ENCODE peak calls at places on chromosomes 16 and 17, in nine cellular contexts. A, Y, L, S, H, P, C, V and U are unnamed samples.

GRCh38 chr17:4949321-4950074 is 1.2 kb upstream of the PFN1 start:
- DNase-seq in A (no peak), Y (no peak), L (peak), S (peak), H (peak), P (peak), C (peak), V (peak), U (peak)

GRCh38 chr17:57887161-57887560 is 37.3 kb upstream of the MRPS23 start:
- DNase-seq in A (no peak), Y (no peak), L (no peak), S (no peak), H (no peak), P (no peak), C (no peak), V (no peak), U (no peak)

GRCh38 chr16:84836234-84836647 is 16.5 kb downstream of the CRISPLD2 start:
- DNase-seq in A (peak), Y (peak), L (peak), S (peak), H (peak), P (no peak), C (peak), V (peak), U (peak)

GRCh38 chr16:2205967-2206313 is 686 bp downstream of the MLST8 start:
- DNase-seq in A (no peak), Y (no peak), L (no peak), S (no peak), H (no peak), P (no peak), C (peak), V (no peak), U (no peak)

GRCh38 chr17:81888105-81888987 is 3.0 kb downstream of the ALYREF start:
- DNase-seq in A (no peak), Y (no peak), L (no peak), S (no peak), H (no peak), P (no peak), C (no peak), V (no peak), U (no peak)

GRCh38 chr16:50721549-50722409 is 20.1 kb upstream of the CYLD start:
- DNase-seq in A (no peak), Y (no peak), L (no peak), S (no peak), H (peak), P (no peak), C (no peak), V (peak), U (no peak)

GRCh38 chr17:38898291-38898679 is 27.1 kb upstream of the LASP1NB start:
- DNase-seq in A (no peak), Y (no peak), L (no peak), S (no peak), H (no peak), P (no peak), C (no peak), V (no peak), U (peak)

GRCh38 chr17:2107506-2107905 is 52.6 kb downstream of the HIC1 start:
- DNase-seq in A (no peak), Y (no peak), L (no peak), S (no peak), H (no peak), P (no peak), C (no peak), V (no peak), U (no peak)

GRCh38 chr17:82668631-82669099 is 20.4 kb upstream of the WDR45B start:
- DNase-seq in A (peak), Y (no peak), L (peak), S (peak), H (peak), P (no peak), C (peak), V (peak), U (peak)

GRCh38 chr16:27264151-27264550 is 4.4 kb downstream of the NSMCE1 start:
- DNase-seq in A (no peak), Y (no peak), L (peak), S (no peak), H (peak), P (peak), C (no peak), V (no peak), U (no peak)

GRCh38 chr16:70756071-70756470 is 44.9 kb downstream of the VAC14 start:
- DNase-seq in A (no peak), Y (no peak), L (no peak), S (no peak), H (no peak), P (no peak), C (no peak), V (no peak), U (no peak)

GRCh38 chr17:9645858-9646555 is 690 bp downstream of the USP43 start:
- DNase-seq in A (no peak), Y (no peak), L (peak), S (peak), H (peak), P (no peak), C (peak), V (no peak), U (peak)

DNA sequence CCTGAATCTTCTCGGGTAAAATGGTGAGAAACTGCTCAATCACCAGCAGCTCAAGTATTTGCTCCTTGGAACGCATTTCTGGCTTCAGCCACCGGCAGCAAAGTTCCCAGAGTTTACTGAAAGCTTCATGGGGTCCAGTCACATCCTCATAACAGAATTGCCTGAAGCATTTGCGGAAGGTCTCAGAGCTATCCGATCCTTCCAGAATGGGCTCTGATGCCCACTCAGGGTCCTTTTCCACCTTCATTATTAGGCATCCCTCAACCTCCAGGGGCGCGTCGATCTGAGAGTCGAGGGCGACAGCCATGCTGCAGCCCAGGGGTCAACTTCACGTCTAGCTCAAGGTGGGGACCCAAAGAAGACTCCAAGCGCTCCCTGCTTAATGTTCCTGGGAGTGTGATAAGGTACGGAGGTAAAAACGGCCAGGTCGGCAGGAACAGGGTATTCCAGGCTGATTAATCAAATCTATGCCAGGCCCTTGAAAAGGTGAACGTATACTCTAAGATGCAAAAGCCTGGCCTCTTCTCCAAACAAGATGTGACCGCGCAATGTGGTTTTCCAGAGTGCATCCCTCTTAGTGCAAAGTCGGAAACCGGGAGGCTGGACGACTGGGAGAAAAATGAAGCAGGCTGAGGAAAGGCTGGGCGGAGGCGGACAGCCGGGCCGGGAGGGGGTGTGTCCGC is 683 bp downstream of the ZKSCAN2 start:
- DNase-seq in A (no peak), Y (no peak), L (no peak), S (no peak), H (peak), P (peak), C (no peak), V (peak), U (peak)
- TF ChIP-seq CTCF in A (peak), Y (no peak), L (no peak), S (no peak), H (no peak), P (no peak), C (no peak), V (peak), U (no peak)

GRCh38 chr16:71966932-71967331 is 33.3 kb downstream of the PKD1L3 start:
- DNase-seq in A (no peak), Y (no peak), L (no peak), S (no peak), H (no peak), P (no peak), C (no peak), V (no peak), U (no peak)

GRCh38 chr16:71956500-71956899 is 43.7 kb downstream of the PKD1L3 start:
- DNase-seq in A (no peak), Y (no peak), L (no peak), S (no peak), H (no peak), P (no peak), C (no peak), V (no peak), U (no peak)

GRCh38 chr16:71965223-71965622 is 35.0 kb downstream of the PKD1L3 start:
- DNase-seq in A (no peak), Y (no peak), L (no peak), S (no peak), H (no peak), P (no peak), C (no peak), V (no peak), U (no peak)

GRCh38 chr16:71963125-71963875 is 36.9 kb downstream of the PKD1L3 start:
- DNase-seq in A (no peak), Y (no peak), L (no peak), S (no peak), H (no peak), P (no peak), C (no peak), V (no peak), U (no peak)

GRCh38 chr16:71961066-71962039 is 38.8 kb downstream of the PKD1L3 start:
- DNase-seq in A (peak), Y (peak), L (peak), S (peak), H (peak), P (peak), C (peak), V (peak), U (peak)
- TF ChIP-seq CTCF in A (peak), Y (peak), L (peak), S (peak), H (peak), P (peak), C (peak), V (peak), U (peak)

GRCh38 chr16:53745753-53746258 is 41.9 kb downstream of the FTO start:
- DNase-seq in A (no peak), Y (no peak), L (peak), S (no peak), H (peak), P (no peak), C (no peak), V (no peak), U (no peak)
- TF ChIP-seq CTCF in A (peak), Y (no peak), L (no peak), S (no peak), H (no peak), P (peak), C (no peak), V (no peak), U (peak)

GRCh38 chr17:50288306-50288705 is 14.0 kb downstream of the TMEM92 start:
- DNase-seq in A (no peak), Y (no peak), L (no peak), S (no peak), H (no peak), P (no peak), C (no peak), V (no peak), U (no peak)

GRCh38 chr17:50290074-50290702 is 15.9 kb downstream of the TMEM92 start:
- DNase-seq in A (peak), Y (peak), L (peak), S (peak), H (peak), P (peak), C (peak), V (peak), U (peak)

GRCh38 chr17:50295021-50295420 is 20.8 kb downstream of the TMEM92 start:
- DNase-seq in A (no peak), Y (no peak), L (no peak), S (no peak), H (no peak), P (no peak), C (no peak), V (no peak), U (no peak)

GRCh38 chr17:50289268-50289667 is 15.0 kb downstream of the TMEM92 start:
- DNase-seq in A (no peak), Y (no peak), L (peak), S (no peak), H (no peak), P (no peak), C (no peak), V (no peak), U (no peak)

GRCh38 chr17:50292465-50292864 is 18.2 kb downstream of the TMEM92 start:
- DNase-seq in A (no peak), Y (no peak), L (no peak), S (no peak), H (no peak), P (no peak), C (no peak), V (no peak), U (no peak)
- TF ChIP-seq CTCF in A (no peak), Y (no peak), L (no peak), S (no peak), H (no peak), P (no peak), C (no peak), V (no peak), U (no peak)

GRCh38 chr17:31405941-31406371 is 14.5 kb downstream of the RAB11FIP4 start:
- DNase-seq in A (no peak), Y (no peak), L (no peak), S (no peak), H (no peak), P (no peak), C (no peak), V (no peak), U (no peak)
- TF ChIP-seq CTCF in A (no peak), Y (no peak), L (no peak), S (no peak), H (no peak), P (no peak), C (no peak), V (no peak), U (no peak)

GRCh38 chr17:28720247-28720996 is 637 bp downstream of the RPL23A start:
- DNase-seq in A (no peak), Y (no peak), L (no peak), S (no peak), H (no peak), P (no peak), C (no peak), V (no peak), U (no peak)
- TF ChIP-seq CTCF in A (no peak), Y (no peak), L (no peak), S (no peak), H (peak), P (peak), C (no peak), V (no peak), U (no peak)

GRCh38 chr17:6567528-6568185 is 11.3 kb upstream of the PITPNM3 start:
- DNase-seq in A (no peak), Y (no peak), L (peak), S (no peak), H (peak), P (peak), C (no peak), V (no peak), U (no peak)
- TF ChIP-seq CTCF in A (no peak), Y (no peak), L (no peak), S (no peak), H (no peak), P (no peak), C (no peak), V (no peak), U (no peak)

GRCh38 chr17:8631554-8631877 is 991 bp upstream of the MYH10 start:
- DNase-seq in A (no peak), Y (no peak), L (no peak), S (no peak), H (no peak), P (no peak), C (no peak), V (no peak), U (no peak)
- TF ChIP-seq CTCF in A (no peak), Y (no peak), L (no peak), S (no peak), H (no peak), P (no peak), C (no peak), V (no peak), U (no peak)

GRCh38 chr16:16062023-16062932 is 112.9 kb downstream of the ABCC1 start:
- DNase-seq in A (no peak), Y (no peak), L (no peak), S (no peak), H (no peak), P (no peak), C (no peak), V (no peak), U (peak)
- TF ChIP-seq CTCF in A (no peak), Y (no peak), L (no peak), S (no peak), H (no peak), P (no peak), C (no peak), V (peak), U (no peak)